ENCODE peak calls at places on chromosomes 12 and 14, in ten cellular contexts. J is cardiac muscle cell; I is activated CD4-positive, alpha-beta T cell treated with anti-CD3 and anti-CD28 coated beads, Interleukin-2, amount 10 ng/mL, durations not matched to agents 7 days and 5 days; N is A172; L is naive thymus-derived CD8-positive, alpha-beta T cell; B is G401; S is stimulated activated CD4-positive, alpha-beta T cell treated with anti-CD3 and anti-CD28 coated beads, Interleukin-4, amount 100 ng/mL, for 4 hours; H is IMR-90; G is iPS DF 6.9; A is stimulated activated CD8-positive, alpha-beta memory T cell treated with anti-CD3 and anti-CD28 coated beads, Interleukin-15, amount 100 ng/mL, for 48 hours. D is an unnamed sample.

GRCh38 chr12:64796205-64796845 is 28.1 kb upstream of the TBC1D30 start:
- DNase-seq in J (peak), I (peak), N (peak), L (peak), B (peak), S (peak), H (peak), G (no peak), A (no peak), D (peak)

GRCh38 chr12:27913999-27914614 is 58.4 kb downstream of the PTHLH start:
- DNase-seq in J (no peak), I (no peak), N (no peak), L (no peak), B (no peak), S (no peak), H (no peak), G (no peak), A (no peak), D (no peak)

GRCh38 chr12:2017724-2018337 is 13.6 kb upstream of the DCP1B start:
- DNase-seq in J (no peak), I (no peak), N (no peak), L (no peak), B (peak), S (no peak), H (peak), G (no peak), A (no peak), D (no peak)

GRCh38 chr14:100294963-100295330 is 11.3 kb downstream of the SLC25A29 start:
- DNase-seq in J (no peak), I (no peak), N (no peak), L (no peak), B (no peak), S (no peak), H (no peak), G (no peak), A (no peak), D (no peak)

GRCh38 chr12:16691624-16692023 is 85.7 kb upstream of the LMO3 start:
- DNase-seq in J (no peak), I (no peak), N (no peak), L (no peak), B (no peak), S (no peak), H (no peak), G (no peak), A (no peak), D (no peak)

GRCh38 chr14:53571990-53572389 is 384.6 kb downstream of the BMP4 start:
- DNase-seq in J (peak), I (no peak), N (no peak), L (no peak), B (no peak), S (no peak), H (peak), G (no peak), A (no peak), D (no peak)

GRCh38 chr12:26564391-26564790 is 268.6 kb downstream of the ITPR2 start:
- DNase-seq in J (no peak), I (no peak), N (no peak), L (no peak), B (no peak), S (no peak), H (peak), G (no peak), A (no peak), D (no peak)

GRCh38 chr12:92193063-92193462 is 47.4 kb upstream of the BTG1 start:
- DNase-seq in J (peak), I (no peak), N (no peak), L (no peak), B (peak), S (no peak), H (no peak), G (no peak), A (no peak), D (no peak)

GRCh38 chr12:52675301-52675701 is 4.9 kb downstream of the KRT1 start:
- DNase-seq in J (no peak), I (no peak), N (no peak), L (no peak), B (no peak), S (no peak), H (no peak), G (no peak), A (no peak), D (no peak)

GRCh38 chr14:22118894-22119477 is 445.4 kb upstream of the OR4E1 start:
- DNase-seq in J (no peak), I (no peak), N (no peak), L (no peak), B (no peak), S (no peak), H (peak), G (no peak), A (no peak), D (no peak)

GRCh38 chr12:49568442-49568776 is 467 bp upstream of the MCRS1 start:
- DNase-seq in J (no peak), I (no peak), N (no peak), L (no peak), B (no peak), S (no peak), H (no peak), G (no peak), A (no peak), D (no peak)

GRCh38 chr14:91737619-91738018 is 5.7 kb upstream of the CATSPERB start:
- DNase-seq in J (no peak), I (no peak), N (no peak), L (no peak), B (no peak), S (no peak), H (no peak), G (no peak), A (no peak), D (no peak)

GRCh38 chr14:105201156-105201927 is 20.2 kb upstream of the NUDT14 start:
- DNase-seq in J (no peak), I (no peak), N (no peak), L (no peak), B (no peak), S (no peak), H (no peak), G (no peak), A (no peak), D (peak)

GRCh38 chr12:120404271-120404670 is 33.6 kb upstream of the COX6A1 start:
- DNase-seq in J (no peak), I (peak), N (no peak), L (no peak), B (no peak), S (no peak), H (no peak), G (no peak), A (no peak), D (no peak)

GRCh38 chr12:106067606-106068205 is 71.0 kb downstream of the NUAK1 start:
- DNase-seq in J (no peak), I (no peak), N (no peak), L (no peak), B (no peak), S (no peak), H (no peak), G (no peak), A (no peak), D (no peak)

GRCh38 chr14:76550534-76550933 is 174.6 kb downstream of the ESRRB start:
- DNase-seq in J (no peak), I (no peak), N (peak), L (no peak), B (no peak), S (no peak), H (no peak), G (no peak), A (no peak), D (no peak)

GRCh38 chr12:11836282-11836963 is 186.9 kb downstream of the ETV6 start:
- DNase-seq in J (no peak), I (peak), N (no peak), L (no peak), B (no peak), S (peak), H (no peak), G (no peak), A (peak), D (no peak)

GRCh38 chr12:65232490-65233077 is 45.9 kb upstream of the MSRB3 start:
- DNase-seq in J (no peak), I (no peak), N (peak), L (peak), B (peak), S (no peak), H (peak), G (no peak), A (no peak), D (peak)

GRCh38 chr14:24051789-24052655 is at the start of gene CARMIL3:
- DNase-seq in J (peak), I (peak), N (no peak), L (peak), B (peak), S (peak), H (peak), G (no peak), A (peak), D (no peak)